ENCODE peak calls at places on chromosomes 7 and 10, in nine cellular contexts. U, F, R, O, H, Z, Q, V and K are unnamed samples.

GRCh38 chr10:1521741-1522140 is 215.6 kb downstream of the ADARB2 start:
- DNase-seq in O (no peak), F (no peak), Z (no peak), H (no peak), U (no peak), V (no peak), Q (no peak), R (no peak), K (no peak)

GRCh38 chr7:149422065-149422913 is 38.6 kb downstream of the ZNF777 start:
- DNase-seq in Q (peak), O (peak), H (no peak), V (peak), U (peak), Z (peak), R (peak), F (peak), K (peak)

GRCh38 chr10:32205666-32206065 is 141.3 kb downstream of the EPC1 start:
- DNase-seq in F (no peak), O (no peak), V (no peak), U (no peak), R (no peak), H (no peak), Q (no peak), Z (no peak), K (no peak)

GRCh38 chr10:132533571-132534260 is 3.9 kb upstream of the INPP5A start:
- DNase-seq in U (no peak), H (no peak), Q (no peak), V (no peak), O (no peak), R (no peak), Z (no peak), F (no peak), K (no peak)

GRCh38 chr7:56062382-56062781 is 1.7 kb upstream of the SUMF2 start:
- DNase-seq in H (no peak), Z (no peak), U (no peak), O (peak), V (no peak), F (no peak), Q (no peak), R (no peak), K (no peak)

GRCh38 chr10:99328579-99329237 is 448 bp upstream of the CNNM1 start:
- DNase-seq in U (peak), O (no peak), R (no peak), H (peak), V (no peak), F (no peak), Q (no peak), Z (no peak), K (no peak)

GRCh38 chr7:42103456-42103855 is 133.6 kb downstream of the GLI3 start:
- DNase-seq in F (no peak), Z (no peak), H (no peak), R (no peak), O (no peak), Q (no peak), U (no peak), V (no peak), K (no peak)

GRCh38 chr10:72238392-72239175 is 22.5 kb upstream of the ASCC1 start:
- DNase-seq in Z (no peak), Q (no peak), U (no peak), V (no peak), O (no peak), H (no peak), F (no peak), R (no peak), K (no peak)

GRCh38 chr7:138008588-138009349 is 6.9 kb upstream of the CREB3L2 start:
- DNase-seq in Z (no peak), F (peak), Q (no peak), R (no peak), V (peak), O (peak), H (no peak), U (peak), K (no peak)

GRCh38 chr10:44978570-44979280 is at the start of gene DEPP1:
- DNase-seq in O (peak), H (peak), Q (no peak), V (no peak), Z (peak), R (no peak), F (peak), U (peak), K (no peak)

GRCh38 chr10:52279546-52279945 is 34.5 kb upstream of the DKK1 start:
- DNase-seq in F (no peak), V (no peak), U (no peak), R (no peak), O (no peak), Q (no peak), Z (no peak), H (no peak), K (no peak)

GRCh38 chr10:104334561-104334960 is 3.7 kb downstream of the ITPRIP start:
- DNase-seq in Q (no peak), F (no peak), H (no peak), R (no peak), V (no peak), Z (peak), U (no peak), O (no peak), K (no peak)

GRCh38 chr7:96723622-96724021 is 14.0 kb upstream of the SEM1 start:
- DNase-seq in H (no peak), Z (no peak), U (no peak), F (no peak), O (no peak), Q (no peak), V (no peak), R (no peak), K (no peak)

GRCh38 chr7:22348379-22348778 is 8.6 kb downstream of the RAPGEF5 start:
- DNase-seq in R (no peak), Q (no peak), H (no peak), O (no peak), U (no peak), Z (no peak), F (no peak), V (no peak), K (no peak)

GRCh38 chr10:104339469-104340098 is 1.3 kb upstream of the ITPRIP start:
- DNase-seq in O (peak), H (no peak), R (no peak), U (no peak), F (no peak), Z (peak), V (peak), Q (no peak), K (no peak)

GRCh38 chr10:8588135-8588534 is 533.6 kb downstream of the GATA3 start:
- DNase-seq in U (no peak), Q (no peak), O (no peak), Z (no peak), V (no peak), H (no peak), R (no peak), F (no peak), K (no peak)

GRCh38 chr10:88911121-88911520 is 31.1 kb downstream of the STAMBPL1 start:
- DNase-seq in Q (no peak), Z (no peak), V (no peak), U (no peak), H (no peak), F (no peak), O (no peak), R (no peak), K (no peak)

GRCh38 chr7:127347567-127348246 is 44.8 kb downstream of the ZNF800 start:
- DNase-seq in V (peak), R (peak), O (no peak), Z (peak), F (no peak), Q (peak), U (peak), H (peak), K (no peak)

GRCh38 chr10:24357344-24358021 is 148.5 kb downstream of the KIAA1217 start:
- DNase-seq in V (no peak), H (no peak), Q (no peak), Z (no peak), R (no peak), F (no peak), O (no peak), U (no peak), K (no peak)